ENCODE peak calls at places on chromosome 1, in seven cellular contexts. One of them, this sample, is unnamed.

GRCh38 chr1:161933592-161934277 is 89.9 kb downstream of the OLFML2B start:
- DNase-seq in amniotic stem cell: no peak
- DNase-seq in epithelial cell of esophagus: no peak
- DNase-seq in stimulated activated CD4-positive, alpha-beta T cell treated with anti-CD3 and anti-CD28 coated beads, Interleukin-4, amount 100 ng/mL, for 24 hours: no peak
- DNase-seq in ureter: no peak
- DNase-seq in ascending aorta: no peak
- DNase-seq in stimulated activated CD8-positive, alpha-beta memory T cell treated with anti-CD3 and anti-CD28 coated beads, Interleukin-2, amount 100 ng/mL, for 48 hours: no peak
- DNase-seq in this sample: no peak

GRCh38 chr1:88357690-88358089 is 326.4 kb upstream of the PKN2 start:
- DNase-seq in amniotic stem cell: no peak
- DNase-seq in epithelial cell of esophagus: no peak
- DNase-seq in stimulated activated CD4-positive, alpha-beta T cell treated with anti-CD3 and anti-CD28 coated beads, Interleukin-4, amount 100 ng/mL, for 24 hours: no peak
- DNase-seq in ureter: no peak
- DNase-seq in ascending aorta: no peak
- DNase-seq in stimulated activated CD8-positive, alpha-beta memory T cell treated with anti-CD3 and anti-CD28 coated beads, Interleukin-2, amount 100 ng/mL, for 48 hours: no peak
- DNase-seq in this sample: no peak

GRCh38 chr1:209989525-209989924 is 51.5 kb downstream of the SYT14 start:
- DNase-seq in amniotic stem cell: no peak
- DNase-seq in epithelial cell of esophagus: peak; percentile 32
- DNase-seq in stimulated activated CD4-positive, alpha-beta T cell treated with anti-CD3 and anti-CD28 coated beads, Interleukin-4, amount 100 ng/mL, for 24 hours: no peak
- DNase-seq in ureter: no peak
- DNase-seq in ascending aorta: no peak
- DNase-seq in stimulated activated CD8-positive, alpha-beta memory T cell treated with anti-CD3 and anti-CD28 coated beads, Interleukin-2, amount 100 ng/mL, for 48 hours: no peak
- DNase-seq in this sample: no peak

GRCh38 chr1:152623203-152623844 is 421 bp upstream of the LCE3A start:
- DNase-seq in amniotic stem cell: no peak
- DNase-seq in epithelial cell of esophagus: no peak
- DNase-seq in stimulated activated CD4-positive, alpha-beta T cell treated with anti-CD3 and anti-CD28 coated beads, Interleukin-4, amount 100 ng/mL, for 24 hours: no peak
- DNase-seq in ureter: no peak
- DNase-seq in ascending aorta: no peak
- DNase-seq in stimulated activated CD8-positive, alpha-beta memory T cell treated with anti-CD3 and anti-CD28 coated beads, Interleukin-2, amount 100 ng/mL, for 48 hours: peak; percentile 5
- DNase-seq in this sample: peak; percentile 21

GRCh38 chr1:3579626-3580025 is 31.7 kb downstream of the MEGF6 start:
- DNase-seq in amniotic stem cell: no peak
- DNase-seq in epithelial cell of esophagus: no peak
- DNase-seq in stimulated activated CD4-positive, alpha-beta T cell treated with anti-CD3 and anti-CD28 coated beads, Interleukin-4, amount 100 ng/mL, for 24 hours: no peak
- DNase-seq in ureter: no peak
- DNase-seq in ascending aorta: no peak
- DNase-seq in stimulated activated CD8-positive, alpha-beta memory T cell treated with anti-CD3 and anti-CD28 coated beads, Interleukin-2, amount 100 ng/mL, for 48 hours: no peak
- DNase-seq in this sample: no peak

GRCh38 chr1:8018492-8019228 is 7.4 kb downstream of the ERRFI1 start:
- DNase-seq in amniotic stem cell: no peak
- DNase-seq in epithelial cell of esophagus: peak; percentile 22
- DNase-seq in stimulated activated CD4-positive, alpha-beta T cell treated with anti-CD3 and anti-CD28 coated beads, Interleukin-4, amount 100 ng/mL, for 24 hours: no peak
- DNase-seq in ureter: no peak
- DNase-seq in ascending aorta: no peak
- DNase-seq in stimulated activated CD8-positive, alpha-beta memory T cell treated with anti-CD3 and anti-CD28 coated beads, Interleukin-2, amount 100 ng/mL, for 48 hours: no peak
- DNase-seq in this sample: no peak

GRCh38 chr1:112674440-112674985 is at the start of gene MOV10:
- DNase-seq in amniotic stem cell: peak; percentile 49
- DNase-seq in epithelial cell of esophagus: peak; percentile 74
- DNase-seq in stimulated activated CD4-positive, alpha-beta T cell treated with anti-CD3 and anti-CD28 coated beads, Interleukin-4, amount 100 ng/mL, for 24 hours: peak; percentile 54
- DNase-seq in ureter: peak; percentile 71
- DNase-seq in ascending aorta: peak; percentile 84
- DNase-seq in stimulated activated CD8-positive, alpha-beta memory T cell treated with anti-CD3 and anti-CD28 coated beads, Interleukin-2, amount 100 ng/mL, for 48 hours: peak; percentile 41
- DNase-seq in this sample: peak; percentile 71

GRCh38 chr1:78722947-78723346 is 73.3 kb downstream of the IFI44 start:
- DNase-seq in amniotic stem cell: peak; percentile 55
- DNase-seq in epithelial cell of esophagus: no peak
- DNase-seq in stimulated activated CD4-positive, alpha-beta T cell treated with anti-CD3 and anti-CD28 coated beads, Interleukin-4, amount 100 ng/mL, for 24 hours: no peak
- DNase-seq in ureter: no peak
- DNase-seq in ascending aorta: no peak
- DNase-seq in stimulated activated CD8-positive, alpha-beta memory T cell treated with anti-CD3 and anti-CD28 coated beads, Interleukin-2, amount 100 ng/mL, for 48 hours: no peak
- DNase-seq in this sample: no peak

GRCh38 chr1:10781137-10781536 is 15.3 kb downstream of the CASZ1 start:
- DNase-seq in amniotic stem cell: no peak
- DNase-seq in epithelial cell of esophagus: no peak
- DNase-seq in stimulated activated CD4-positive, alpha-beta T cell treated with anti-CD3 and anti-CD28 coated beads, Interleukin-4, amount 100 ng/mL, for 24 hours: no peak
- DNase-seq in ureter: no peak
- DNase-seq in ascending aorta: no peak
- DNase-seq in stimulated activated CD8-positive, alpha-beta memory T cell treated with anti-CD3 and anti-CD28 coated beads, Interleukin-2, amount 100 ng/mL, for 48 hours: no peak
- DNase-seq in this sample: no peak

GRCh38 chr1:89980605-89981004 is 14.3 kb upstream of the ZNF326 start:
- DNase-seq in amniotic stem cell: no peak
- DNase-seq in epithelial cell of esophagus: peak; percentile 40
- DNase-seq in stimulated activated CD4-positive, alpha-beta T cell treated with anti-CD3 and anti-CD28 coated beads, Interleukin-4, amount 100 ng/mL, for 24 hours: no peak
- DNase-seq in ureter: no peak
- DNase-seq in ascending aorta: no peak
- DNase-seq in stimulated activated CD8-positive, alpha-beta memory T cell treated with anti-CD3 and anti-CD28 coated beads, Interleukin-2, amount 100 ng/mL, for 48 hours: no peak
- DNase-seq in this sample: no peak

GRCh38 chr1:76901158-76901767 is 34.0 kb downstream of the ST6GALNAC5 start:
- DNase-seq in amniotic stem cell: no peak
- DNase-seq in epithelial cell of esophagus: peak; percentile 76
- DNase-seq in stimulated activated CD4-positive, alpha-beta T cell treated with anti-CD3 and anti-CD28 coated beads, Interleukin-4, amount 100 ng/mL, for 24 hours: peak; percentile 32
- DNase-seq in ureter: no peak
- DNase-seq in ascending aorta: no peak
- DNase-seq in stimulated activated CD8-positive, alpha-beta memory T cell treated with anti-CD3 and anti-CD28 coated beads, Interleukin-2, amount 100 ng/mL, for 48 hours: no peak
- DNase-seq in this sample: peak; percentile 35

GRCh38 chr1:114215426-114215825 is 61.8 kb upstream of the SYT6 start:
- DNase-seq in amniotic stem cell: no peak
- DNase-seq in epithelial cell of esophagus: no peak
- DNase-seq in stimulated activated CD4-positive, alpha-beta T cell treated with anti-CD3 and anti-CD28 coated beads, Interleukin-4, amount 100 ng/mL, for 24 hours: no peak
- DNase-seq in ureter: no peak
- DNase-seq in ascending aorta: no peak
- DNase-seq in stimulated activated CD8-positive, alpha-beta memory T cell treated with anti-CD3 and anti-CD28 coated beads, Interleukin-2, amount 100 ng/mL, for 48 hours: no peak
- DNase-seq in this sample: no peak

GRCh38 chr1:6352138-6352563 is 41.4 kb downstream of the ACOT7 start:
- DNase-seq in amniotic stem cell: no peak
- DNase-seq in epithelial cell of esophagus: peak; percentile 70
- DNase-seq in stimulated activated CD4-positive, alpha-beta T cell treated with anti-CD3 and anti-CD28 coated beads, Interleukin-4, amount 100 ng/mL, for 24 hours: no peak
- DNase-seq in ureter: no peak
- DNase-seq in ascending aorta: no peak
- DNase-seq in stimulated activated CD8-positive, alpha-beta memory T cell treated with anti-CD3 and anti-CD28 coated beads, Interleukin-2, amount 100 ng/mL, for 48 hours: no peak
- DNase-seq in this sample: no peak

GRCh38 chr1:230639714-230640209 is 2.5 kb upstream of the COG2 start:
- DNase-seq in amniotic stem cell: no peak
- DNase-seq in epithelial cell of esophagus: no peak
- DNase-seq in stimulated activated CD4-positive, alpha-beta T cell treated with anti-CD3 and anti-CD28 coated beads, Interleukin-4, amount 100 ng/mL, for 24 hours: no peak
- DNase-seq in ureter: no peak
- DNase-seq in ascending aorta: no peak
- DNase-seq in stimulated activated CD8-positive, alpha-beta memory T cell treated with anti-CD3 and anti-CD28 coated beads, Interleukin-2, amount 100 ng/mL, for 48 hours: no peak
- DNase-seq in this sample: no peak

GRCh38 chr1:170351368-170351946 is 180.5 kb upstream of the GORAB start:
- DNase-seq in amniotic stem cell: no peak
- DNase-seq in epithelial cell of esophagus: no peak
- DNase-seq in stimulated activated CD4-positive, alpha-beta T cell treated with anti-CD3 and anti-CD28 coated beads, Interleukin-4, amount 100 ng/mL, for 24 hours: no peak
- DNase-seq in ureter: no peak
- DNase-seq in ascending aorta: no peak
- DNase-seq in stimulated activated CD8-positive, alpha-beta memory T cell treated with anti-CD3 and anti-CD28 coated beads, Interleukin-2, amount 100 ng/mL, for 48 hours: no peak
- DNase-seq in this sample: no peak

This sample was measured in activated CD4-positive, alpha-beta memory T cell treated with anti-CD3 and anti-CD28 coated beads, Interleukin-2, amount 10 ng/mL, durations not matched to agents 7 days and 5 days.